ENCODE peak calls at places on chromosome 12, in eight cellular contexts. One of them, this sample, is unnamed.

GRCh38 chr12:47967461-47968430 is 4.3 kb downstream of the TMEM106C start:
- DNase-seq in thoracic aorta: no peak
- DNase-seq in fibroblast of pulmonary artery: peak
- DNase-seq in B cell: no peak
- DNase-seq in mesothelial cell of epicardium: no peak
- DNase-seq in tibial artery: peak
- DNase-seq in T47D: no peak
- DNase-seq in dermis blood vessel endothelial cell: no peak
- DNase-seq in this sample: no peak

GRCh38 chr12:25051583-25052190 is 102.8 kb upstream of the BCAT1 start:
- DNase-seq in thoracic aorta: no peak
- DNase-seq in fibroblast of pulmonary artery: no peak
- DNase-seq in B cell: peak
- DNase-seq in mesothelial cell of epicardium: no peak
- DNase-seq in tibial artery: no peak
- DNase-seq in T47D: no peak
- DNase-seq in dermis blood vessel endothelial cell: no peak
- DNase-seq in this sample: no peak

GRCh38 chr12:27178251-27178650 is 65.8 kb upstream of the STK38L start:
- DNase-seq in thoracic aorta: no peak
- DNase-seq in fibroblast of pulmonary artery: no peak
- DNase-seq in B cell: no peak
- DNase-seq in mesothelial cell of epicardium: no peak
- DNase-seq in tibial artery: no peak
- DNase-seq in T47D: no peak
- DNase-seq in dermis blood vessel endothelial cell: no peak
- DNase-seq in this sample: no peak

GRCh38 chr12:65640489-65640901 is 183.8 kb upstream of the HMGA2 start:
- DNase-seq in thoracic aorta: no peak
- DNase-seq in fibroblast of pulmonary artery: peak
- DNase-seq in B cell: no peak
- DNase-seq in mesothelial cell of epicardium: no peak
- DNase-seq in tibial artery: peak
- DNase-seq in T47D: no peak
- DNase-seq in dermis blood vessel endothelial cell: no peak
- DNase-seq in this sample: no peak

GRCh38 chr12:31002999-31003398 is 70.7 kb upstream of the DDX11 start:
- DNase-seq in thoracic aorta: no peak
- DNase-seq in fibroblast of pulmonary artery: no peak
- DNase-seq in B cell: no peak
- DNase-seq in mesothelial cell of epicardium: no peak
- DNase-seq in tibial artery: no peak
- DNase-seq in T47D: no peak
- DNase-seq in dermis blood vessel endothelial cell: no peak
- DNase-seq in this sample: no peak

GRCh38 chr12:24719293-24719721 is 229.6 kb downstream of the BCAT1 start:
- DNase-seq in thoracic aorta: no peak
- DNase-seq in fibroblast of pulmonary artery: peak
- DNase-seq in B cell: peak
- DNase-seq in mesothelial cell of epicardium: no peak
- DNase-seq in tibial artery: no peak
- DNase-seq in T47D: peak
- DNase-seq in dermis blood vessel endothelial cell: no peak
- DNase-seq in this sample: no peak

GRCh38 chr12:113043240-113043639 is 13.3 kb upstream of the DTX1 start:
- DNase-seq in thoracic aorta: no peak
- DNase-seq in fibroblast of pulmonary artery: no peak
- DNase-seq in B cell: no peak
- DNase-seq in mesothelial cell of epicardium: no peak
- DNase-seq in tibial artery: no peak
- DNase-seq in T47D: no peak
- DNase-seq in dermis blood vessel endothelial cell: no peak
- DNase-seq in this sample: no peak

GRCh38 chr12:26623136-26623535 is 209.9 kb downstream of the ITPR2 start:
- DNase-seq in thoracic aorta: no peak
- DNase-seq in fibroblast of pulmonary artery: no peak
- DNase-seq in B cell: no peak
- DNase-seq in mesothelial cell of epicardium: no peak
- DNase-seq in tibial artery: no peak
- DNase-seq in T47D: no peak
- DNase-seq in dermis blood vessel endothelial cell: no peak
- DNase-seq in this sample: no peak

GRCh38 chr12:10016881-10017280 is 6.5 kb downstream of the CLEC12B start:
- DNase-seq in thoracic aorta: no peak
- DNase-seq in fibroblast of pulmonary artery: peak
- DNase-seq in B cell: no peak
- DNase-seq in mesothelial cell of epicardium: no peak
- DNase-seq in tibial artery: no peak
- DNase-seq in T47D: no peak
- DNase-seq in dermis blood vessel endothelial cell: peak
- DNase-seq in this sample: no peak

GRCh38 chr12:67742461-67742860 is 93.9 kb downstream of the DYRK2 start:
- DNase-seq in thoracic aorta: no peak
- DNase-seq in fibroblast of pulmonary artery: no peak
- DNase-seq in B cell: no peak
- DNase-seq in mesothelial cell of epicardium: no peak
- DNase-seq in tibial artery: no peak
- DNase-seq in T47D: no peak
- DNase-seq in dermis blood vessel endothelial cell: no peak
- DNase-seq in this sample: no peak